ENCODE peak calls at places on chromosomes 13 and 19, in nine cellular contexts. M is pancreas, O is upper lobe of left lung, D is endothelial cell of umbilical vein, P is suprapubic skin, L is colonic mucosa, Z is lung, R is fibroblast of villous mesenchyme, U is A549. Q is an unnamed sample.

GRCh38 chr13:112071011-112071901 is 4.3 kb downstream of the SOX1 start:
- DNase-seq in M (no peak), O (no peak), D (no peak), P (no peak), L (no peak), Z (no peak), R (no peak), U (no peak), Q (no peak)

GRCh38 chr13:106958690-106959089 is 390.8 kb upstream of the ARGLU1 start:
- DNase-seq in M (no peak), O (no peak), D (no peak), P (no peak), L (no peak), Z (no peak), R (no peak), U (no peak), Q (no peak)

GRCh38 chr19:29328586-29328985 is 115.6 kb upstream of the UQCRFS1 start:
- DNase-seq in M (no peak), O (no peak), D (no peak), P (no peak), L (no peak), Z (no peak), R (no peak), U (no peak), Q (no peak)

GRCh38 chr19:24159707-24160106 is 72.7 kb downstream of the ZNF254 start:
- DNase-seq in M (no peak), O (no peak), D (no peak), P (no peak), L (no peak), Z (no peak), R (peak; percentile 7), U (no peak), Q (no peak)

GRCh38 chr19:58543826-58544590 is at the start of gene TRIM28:
- DNase-seq in M (peak; percentile 100), O (peak; percentile 100), D (peak; percentile 99), P (peak; percentile 99), L (peak; percentile 99), Z (peak; percentile 99), R (peak; percentile 99), U (peak; percentile 100), Q (peak; percentile 99)

GRCh38 chr19:1452802-1453524 is 3.0 kb downstream of the APC2 start:
- DNase-seq in M (no peak), O (peak; percentile 64), D (no peak), P (no peak), L (no peak), Z (no peak), R (no peak), U (no peak), Q (no peak)

GRCh38 chr13:93039131-93039530 is 187.5 kb upstream of the GPC6 start:
- DNase-seq in M (no peak), O (no peak), D (no peak), P (no peak), L (no peak), Z (no peak), R (peak; percentile 46), U (no peak), Q (peak; percentile 70)

GRCh38 chr19:6086081-6086858 is 24.0 kb downstream of the RFX2 start:
- DNase-seq in M (no peak), O (no peak), D (peak; percentile 70), P (no peak), L (no peak), Z (no peak), R (no peak), U (no peak), Q (peak; percentile 89)

GRCh38 chr19:7512400-7512851 is 3.5 kb upstream of the ZNF358 start:
- DNase-seq in M (no peak), O (no peak), D (no peak), P (no peak), L (no peak), Z (no peak), R (peak; percentile 74), U (no peak), Q (no peak)

GRCh38 chr13:63901630-63902029 is 2486.0 kb upstream of the PCDH20 start:
- DNase-seq in M (no peak), O (no peak), D (no peak), P (no peak), L (no peak), Z (no peak), R (no peak), U (no peak), Q (no peak)

GRCh38 chr13:30985637-30986205 is 53.3 kb downstream of the TEX26 start:
- DNase-seq in M (no peak), O (no peak), D (no peak), P (no peak), L (no peak), Z (no peak), R (peak; percentile 74), U (no peak), Q (peak; percentile 66)

GRCh38 chr19:16561382-16561781 is 10.8 kb downstream of the SLC35E1 start:
- DNase-seq in M (no peak), O (no peak), D (no peak), P (no peak), L (no peak), Z (no peak), R (no peak), U (no peak), Q (no peak)

GRCh38 chr19:41265376-41266153 is 1.4 kb downstream of the HNRNPUL1 start:
- DNase-seq in M (no peak), O (no peak), D (peak; percentile 34), P (no peak), L (peak; percentile 38), Z (peak; percentile 35), R (peak; percentile 44), U (peak; percentile 74), Q (peak; percentile 28)

GRCh38 chr13:23552661-23553060 is 17.6 kb upstream of the TNFRSF19 start:
- DNase-seq in M (no peak), O (no peak), D (no peak), P (no peak), L (no peak), Z (no peak), R (no peak), U (no peak), Q (no peak)

GRCh38 chr19:35509018-35509652 is 4.3 kb downstream of the DMKN start:
- DNase-seq in M (peak; percentile 79), O (no peak), D (no peak), P (no peak), L (peak; percentile 67), Z (peak; percentile 77), R (no peak), U (no peak), Q (no peak)

GRCh38 chr13:79491715-79492114 is 10.8 kb downstream of the NDFIP2 start:
- DNase-seq in M (no peak), O (no peak), D (no peak), P (no peak), L (no peak), Z (no peak), R (peak; percentile 89), U (no peak), Q (peak; percentile 92)

GRCh38 chr13:98026457-98026857 is 73.0 kb downstream of the IPO5 start:
- DNase-seq in M (no peak), O (no peak), D (peak; percentile 20), P (no peak), L (no peak), Z (no peak), R (peak; percentile 65), U (no peak), Q (no peak)

GRCh38 chr13:106357198-106357597 is 178.3 kb downstream of the EFNB2 start:
- DNase-seq in M (no peak), O (no peak), D (peak; percentile 66), P (no peak), L (no peak), Z (no peak), R (peak; percentile 47), U (no peak), Q (peak; percentile 25)

GRCh38 chr13:50616101-50616500 is 227.4 kb downstream of the DLEU7 start:
- DNase-seq in M (no peak), O (no peak), D (peak; percentile 21), P (no peak), L (no peak), Z (no peak), R (peak; percentile 25), U (no peak), Q (peak; percentile 60)

GRCh38 chr19:11151181-11151580 is 4.4 kb downstream of the SPC24 start:
- DNase-seq in M (no peak), O (no peak), D (no peak), P (no peak), L (no peak), Z (no peak), R (no peak), U (no peak), Q (peak; percentile 54)

GRCh38 chr13:66543780-66544179 is 686.4 kb downstream of the PCDH9 start:
- DNase-seq in M (no peak), O (no peak), D (no peak), P (no peak), L (no peak), Z (no peak), R (no peak), U (no peak), Q (no peak)
- TF ChIP-seq CTCF in M (no peak), O (no peak), D (no peak), P (no peak), L (no peak), Z (no peak), R (no peak), U (peak; percentile 15), Q (peak; percentile 1)

GRCh38 chr19:2703077-2703437 is 563 bp upstream of the GNG7 start:
- DNase-seq in M (no peak), O (no peak), D (no peak), P (no peak), L (no peak), Z (no peak), R (no peak), U (no peak), Q (no peak)
- H3K4me3 ChIP-seq in M (no peak overlapping the region), O (peak overlapping the region; percentile 79), D (no peak overlapping the region), P (peak overlapping the region; percentile 58), L (no peak overlapping the region), Z (no peak overlapping the region), R (peak overlapping the region; percentile 29), U (peak overlapping the region; percentile 49), Q (peak overlapping the region; percentile 54)

DNA sequence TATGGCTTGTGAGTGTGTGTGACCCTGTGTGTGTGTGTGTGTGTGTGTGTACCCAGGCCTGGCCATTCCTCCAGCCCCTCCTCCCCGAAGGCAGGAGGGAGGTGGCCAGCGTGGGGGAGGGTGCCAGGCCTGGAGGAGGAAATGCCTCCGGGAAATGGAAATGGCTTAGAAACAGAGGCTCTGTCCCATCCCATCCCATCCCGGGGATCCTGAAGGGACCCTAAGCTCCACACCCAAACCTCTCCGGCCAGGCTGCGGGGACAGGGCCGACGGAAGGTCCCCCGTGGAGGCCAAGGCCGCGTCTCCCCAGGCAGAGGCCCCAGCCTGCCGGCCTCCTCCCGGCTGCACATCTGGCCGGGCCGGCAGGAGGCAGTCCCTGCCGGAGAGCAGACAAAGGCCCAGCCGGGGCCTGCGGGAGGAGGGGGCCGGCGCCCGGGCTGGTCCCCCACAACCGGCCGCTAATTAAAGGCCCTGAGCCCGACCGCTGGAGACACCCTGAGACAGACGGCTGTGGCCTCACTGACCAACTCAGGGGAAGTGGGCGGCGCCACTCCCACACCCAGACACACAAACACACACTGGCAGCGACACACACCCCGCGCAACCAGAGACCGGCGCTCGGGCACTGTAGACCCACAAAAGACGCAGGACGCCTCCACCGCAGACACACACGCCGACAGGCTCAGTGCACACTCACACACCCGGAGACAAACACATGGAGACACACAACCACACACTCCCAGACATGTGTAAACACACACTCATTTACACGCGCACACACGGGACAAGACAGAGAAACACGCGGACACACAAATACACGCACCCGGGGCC is 1.1 kb downstream of the ADAMTS10 start:
- DNase-seq in M (no peak), O (peak; percentile 86), D (peak; percentile 53), P (peak; percentile 81), L (peak; percentile 41), Z (no peak), R (peak; percentile 59), U (peak; percentile 44), Q (peak; percentile 60)
- TF ChIP-seq CTCF in M (no peak), O (no peak), D (peak; percentile 9), P (no peak), L (no peak), Z (no peak), R (peak; percentile 37), U (no peak), Q (peak; percentile 43)

GRCh38 chr19:38194061-38194701 is 29.8 kb downstream of the DPF1 start:
- DNase-seq in M (no peak), O (no peak), D (no peak), P (no peak), L (no peak), Z (no peak), R (no peak), U (no peak), Q (no peak)
- H3K4me3 ChIP-seq in M (no peak overlapping the region), O (no peak overlapping the region), D (no peak overlapping the region), P (no peak overlapping the region), L (no peak overlapping the region), Z (no peak overlapping the region), R (no peak overlapping the region), U (peak overlapping the region; percentile 4), Q (no peak overlapping the region)